ENCODE peak calls at places on chromosome 20, in six cellular contexts. O, G, L, Z, N and R are unnamed samples.
A peak's percentile ranks its signal among the peaks of the same experiment; 100 is the strongest.

GRCh38 chr20:21436186-21436585 is 38.9 kb upstream of the NKX2-4 start:
- DNase-seq in O (peak; percentile 18), G (no peak), L (no peak), Z (peak; percentile 13), N (no peak), R (no peak)

GRCh38 chr20:41140226-41141133 is 3.1 kb downstream of the PLCG1 start:
- DNase-seq in O (no peak), G (no peak), L (no peak), Z (peak; percentile 69), N (no peak), R (no peak)

GRCh38 chr20:16301981-16302380 is 271.3 kb downstream of the KIF16B start:
- DNase-seq in O (no peak), G (no peak), L (no peak), Z (no peak), N (no peak), R (no peak)

GRCh38 chr20:34578521-34579147 is 20.1 kb downstream of the MAP1LC3A start:
- DNase-seq in O (no peak), G (no peak), L (no peak), Z (no peak), N (no peak), R (no peak)

GRCh38 chr20:10093087-10093591 is 58.4 kb downstream of the ANKEF1 start:
- DNase-seq in O (no peak), G (no peak), L (no peak), Z (no peak), N (no peak), R (no peak)

GRCh38 chr20:53914091-53914860 is 156.1 kb downstream of the BCAS1 start:
- DNase-seq in O (no peak), G (no peak), L (no peak), Z (no peak), N (no peak), R (no peak)

GRCh38 chr20:5996765-5997164 is 46.3 kb downstream of the MCM8 start:
- DNase-seq in O (no peak), G (no peak), L (no peak), Z (no peak), N (peak; percentile 40), R (no peak)

GRCh38 chr20:36856691-36857635 is 19.0 kb upstream of the TLDC2 start:
- DNase-seq in O (no peak), G (no peak), L (no peak), Z (no peak), N (no peak), R (no peak)

GRCh38 chr20:2093200-2093781 is 8.3 kb upstream of the STK35 start:
- DNase-seq in O (peak; percentile 46), G (peak; percentile 12), L (peak; percentile 58), Z (peak; percentile 50), N (no peak), R (no peak)

GRCh38 chr20:9117548-9117947 is 48.7 kb downstream of the PLCB4 start:
- DNase-seq in O (no peak), G (no peak), L (no peak), Z (no peak), N (no peak), R (no peak)

GRCh38 chr20:36177716-36178115 is 23.2 kb downstream of the EPB41L1 start:
- DNase-seq in O (no peak), G (no peak), L (no peak), Z (no peak), N (no peak), R (no peak)

GRCh38 chr20:4170621-4171537 is 155.5 kb upstream of the RNF24 start:
- DNase-seq in O (no peak), G (no peak), L (no peak), Z (no peak), N (no peak), R (no peak)

GRCh38 chr20:38049800-38050199 is 16.3 kb downstream of the RPRD1B start:
- DNase-seq in O (no peak), G (no peak), L (no peak), Z (peak; percentile 62), N (no peak), R (no peak)

GRCh38 chr20:61953037-61953788 is 112.5 kb downstream of the TAF4 start:
- DNase-seq in O (no peak), G (no peak), L (peak; percentile 37), Z (no peak), N (no peak), R (no peak)

GRCh38 chr20:51752343-51752951 is 15.7 kb downstream of the ATP9A start:
- DNase-seq in O (no peak), G (no peak), L (no peak), Z (peak; percentile 71), N (no peak), R (no peak)

GRCh38 chr20:34525709-34526416 is 9.6 kb downstream of the DYNLRB1 start:
- DNase-seq in O (peak; percentile 93), G (peak; percentile 19), L (no peak), Z (peak; percentile 98), N (no peak), R (no peak)

GRCh38 chr20:45138451-45139300 is 14.4 kb upstream of the WFDC12 start:
- DNase-seq in O (peak; percentile 21), G (peak; percentile 76), L (peak; percentile 99), Z (peak; percentile 34), N (no peak), R (peak; percentile 72)

GRCh38 chr20:13286600-13286999 is 65.5 kb downstream of the ISM1 start:
- DNase-seq in O (no peak), G (no peak), L (no peak), Z (no peak), N (no peak), R (no peak)

GRCh38 chr20:36101201-36101600 is 53.3 kb upstream of the EPB41L1 start:
- DNase-seq in O (no peak), G (no peak), L (no peak), Z (no peak), N (no peak), R (no peak)

GRCh38 chr20:44038681-44039123 is 124.0 kb downstream of the TOX2 start:
- DNase-seq in O (no peak), G (no peak), L (peak; percentile 30), Z (no peak), N (no peak), R (no peak)

GRCh38 chr20:58621906-58622548 is 29.1 kb upstream of the STX16 start:
- DNase-seq in O (peak; percentile 10), G (peak; percentile 26), L (no peak), Z (no peak), N (no peak), R (no peak)

GRCh38 chr20:24684421-24684871 is 215.0 kb downstream of the SYNDIG1 start:
- DNase-seq in O (no peak), G (no peak), L (no peak), Z (no peak), N (no peak), R (no peak)

GRCh38 chr20:34084227-34084923 is 27.7 kb downstream of the EIF2S2 start:
- DNase-seq in O (no peak), G (peak; percentile 53), L (no peak), Z (no peak), N (no peak), R (no peak)

DNA sequence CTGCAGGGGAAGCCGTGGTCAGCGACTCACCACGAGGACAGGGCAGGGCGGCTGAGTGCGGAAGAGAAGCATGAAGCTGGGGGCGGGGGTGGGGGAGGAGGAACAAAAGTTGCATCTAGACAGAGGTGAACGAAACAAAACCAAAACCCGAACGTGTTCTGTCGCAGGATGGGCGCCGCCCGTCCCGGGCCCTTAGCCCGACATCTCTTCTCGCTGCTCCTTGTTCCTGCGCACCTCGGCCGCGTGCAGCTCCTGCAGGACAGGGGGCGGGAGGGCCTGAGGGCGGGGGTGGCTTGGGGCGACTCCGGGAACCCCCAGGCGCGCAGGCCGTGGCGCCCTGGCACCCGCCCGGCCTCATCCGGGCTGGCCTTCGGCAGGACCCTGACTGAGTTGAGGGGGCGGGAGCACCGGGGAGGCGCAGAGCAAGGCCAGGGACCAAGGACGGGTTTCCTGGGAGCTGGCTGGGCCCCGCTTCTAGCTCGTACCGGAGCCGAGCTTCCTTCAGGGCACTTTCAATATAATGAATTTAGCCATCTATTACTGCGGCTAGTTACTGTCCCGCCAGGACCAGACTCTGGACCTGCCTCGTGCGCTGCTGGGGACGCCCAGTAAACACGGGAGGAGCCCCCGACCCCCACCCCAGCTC is 12.0 kb downstream of the STMN3 start:
- DNase-seq in O (no peak), G (no peak), L (no peak), Z (no peak), N (no peak), R (no peak)
- H3K9ac ChIP-seq in O (no peak overlapping the region), G (peak overlapping the region; percentile 84), L (no peak overlapping the region), Z (peak overlapping the region; percentile 44), N (peak overlapping the region; percentile 66), R (peak overlapping the region; percentile 74)

GRCh38 chr20:25864986-25865714 is 168.5 kb upstream of the ZNF337 start:
- DNase-seq in O (no peak), G (no peak), L (no peak), Z (no peak), N (no peak), R (no peak)

GRCh38 chr20:25864326-25864970 is 167.8 kb upstream of the ZNF337 start:
- DNase-seq in O (no peak), G (no peak), L (no peak), Z (no peak), N (no peak), R (no peak)

GRCh38 chr20:25865715-25866656 is 169.3 kb upstream of the ZNF337 start:
- DNase-seq in O (peak; percentile 49), G (peak; percentile 46), L (peak; percentile 74), Z (peak; percentile 73), N (no peak), R (no peak)

GRCh38 chr20:25863536-25864325 is 167.1 kb upstream of the ZNF337 start:
- DNase-seq in O (no peak), G (no peak), L (no peak), Z (peak; percentile 45), N (no peak), R (no peak)

GRCh38 chr20:25867776-25868649 is 171.4 kb upstream of the ZNF337 start:
- DNase-seq in O (no peak), G (no peak), L (peak; percentile 81), Z (no peak), N (no peak), R (no peak)
- TF ChIP-seq ZNF274 in O (no peak), G (no peak), L (no peak), Z (no peak), N (no peak), R (no peak)

GRCh38 chr20:46365483-46366215 is 40.8 kb downstream of the ELMO2 start:
- DNase-seq in O (no peak), G (no peak), L (no peak), Z (no peak), N (no peak), R (no peak)
- H3K9ac ChIP-seq in O (no peak overlapping the region), G (no peak overlapping the region), L (no peak overlapping the region), Z (no peak overlapping the region), N (no peak overlapping the region), R (no peak overlapping the region)

DNA sequence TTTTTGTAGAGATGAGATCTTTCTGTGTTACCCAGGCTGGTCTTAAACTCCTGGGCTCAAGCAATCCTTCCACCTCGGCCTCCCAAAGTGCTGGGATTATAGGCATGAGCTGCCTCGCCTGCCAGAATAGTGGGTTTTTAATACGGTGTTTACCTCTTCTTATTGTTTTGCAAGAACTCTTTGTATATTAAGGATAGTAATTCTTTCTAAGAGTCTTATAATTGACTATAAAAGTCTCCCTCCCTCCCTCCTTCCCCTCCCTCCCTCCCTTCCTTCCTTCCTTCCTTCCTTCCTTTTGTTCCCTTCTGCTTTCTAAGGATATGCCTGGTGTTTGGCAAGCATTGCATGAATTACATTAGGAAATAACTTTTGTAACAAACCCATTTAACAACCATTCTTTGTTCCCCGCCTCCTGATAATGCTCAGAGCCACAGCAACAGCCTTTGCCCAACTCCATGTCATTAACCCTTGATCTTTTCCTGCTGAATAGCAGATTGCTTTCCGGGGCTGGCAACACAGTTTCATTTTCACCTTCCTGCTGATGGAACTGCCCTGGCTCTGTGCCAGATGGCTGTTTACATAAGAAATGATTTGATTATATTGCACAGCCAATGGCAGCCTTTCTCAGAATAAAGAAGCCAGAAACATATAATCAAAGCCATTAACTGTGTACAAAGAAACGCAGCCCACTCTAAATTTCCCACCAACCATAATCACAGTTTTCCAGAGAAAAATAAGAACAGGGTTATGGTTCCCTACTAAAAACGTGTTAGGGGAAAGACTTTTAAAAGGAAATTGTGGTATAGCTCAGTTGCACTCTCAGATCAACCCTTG is 143.7 kb upstream of the PTPN1 start:
- DNase-seq in O (no peak), G (peak; percentile 43), L (no peak), Z (peak; percentile 100), N (no peak), R (no peak)
- TF ChIP-seq ZNF274 in O (no peak), G (no peak), L (no peak), Z (no peak), N (no peak), R (no peak)